ENCODE peak calls at places on chromosomes 3 and 15, in seven cellular contexts. E, Z, M, G, H, N and P are unnamed samples.

GRCh38 chr3:119637679-119638525 is 22.5 kb downstream of the POPDC2 start:
- DNase-seq in M (no peak), E (no peak), H (peak; percentile 14), N (no peak), G (no peak), Z (peak; percentile 22), P (no peak)

GRCh38 chr3:61371123-61371522 is 119.9 kb upstream of the FHIT start:
- DNase-seq in N (no peak), G (no peak), Z (peak; percentile 15), M (peak; percentile 15), E (no peak), H (no peak), P (no peak)

GRCh38 chr3:194265505-194265892 is 85.6 kb downstream of the CPN2 start:
- DNase-seq in Z (no peak), N (peak; percentile 64), M (no peak), E (peak; percentile 92), H (peak; percentile 76), G (peak; percentile 74), P (peak; percentile 73)

GRCh38 chr3:129688310-129688895 is 81.9 kb upstream of the PLXND1 start:
- DNase-seq in Z (peak; percentile 88), H (no peak), N (peak; percentile 28), M (peak; percentile 72), G (peak; percentile 42), E (peak; percentile 87), P (no peak)

GRCh38 chr3:183904833-183905780 is 20.4 kb upstream of the PARL start:
- DNase-seq in H (no peak), Z (no peak), G (no peak), N (no peak), E (no peak), M (no peak), P (no peak)

GRCh38 chr15:99911824-99912223 is 178.6 kb upstream of the LYSMD4 start:
- DNase-seq in M (no peak), E (no peak), N (no peak), H (no peak), G (no peak), Z (no peak), P (no peak)

GRCh38 chr3:25483456-25483855 is 55.4 kb downstream of the RARB start:
- DNase-seq in H (no peak), Z (no peak), N (no peak), G (no peak), M (no peak), E (no peak), P (no peak)

GRCh38 chr3:141561426-141562034 is 74.7 kb downstream of the RASA2 start:
- DNase-seq in H (peak; percentile 32), N (peak; percentile 47), G (no peak), E (no peak), M (peak; percentile 59), Z (peak; percentile 65), P (no peak)

GRCh38 chr15:89556413-89557262 is 18.6 kb upstream of the TICRR start:
- DNase-seq in N (peak; percentile 63), E (no peak), H (peak; percentile 56), Z (peak; percentile 88), G (peak; percentile 24), M (peak; percentile 82), P (peak; percentile 39)

GRCh38 chr3:107920538-107920937 is 170.3 kb downstream of the CD47 start:
- DNase-seq in G (no peak), H (no peak), Z (no peak), N (no peak), M (no peak), E (no peak), P (no peak)

GRCh38 chr3:184737641-184738518 is 26.0 kb upstream of the MAGEF1 start:
- DNase-seq in E (no peak), G (peak; percentile 45), Z (peak; percentile 55), H (peak; percentile 86), N (no peak), M (no peak), P (no peak)

GRCh38 chr15:70438776-70439175 is 324.6 kb downstream of the UACA start:
- DNase-seq in G (no peak), M (no peak), N (no peak), H (no peak), E (no peak), Z (no peak), P (no peak)

GRCh38 chr3:55549172-55549571 is 62.1 kb upstream of the WNT5A start:
- DNase-seq in M (no peak), N (no peak), G (no peak), H (no peak), E (no peak), Z (no peak), P (no peak)

GRCh38 chr3:195172896-195173295 is 98.1 kb downstream of the XXYLT1 start:
- DNase-seq in Z (no peak), N (no peak), M (no peak), G (no peak), H (no peak), E (no peak), P (no peak)

GRCh38 chr3:109275702-109276293 is 40.5 kb downstream of the DPPA2 start:
- DNase-seq in Z (peak; percentile 69), H (peak; percentile 38), G (peak; percentile 28), M (peak; percentile 56), N (peak; percentile 31), E (no peak), P (no peak)

GRCh38 chr3:33035596-33035995 is 61.4 kb downstream of the GLB1 start:
- DNase-seq in N (no peak), M (no peak), Z (no peak), G (no peak), H (no peak), E (no peak), P (no peak)

GRCh38 chr15:68442041-68442440 is 10.1 kb upstream of the ITGA11 start:
- DNase-seq in N (peak; percentile 25), M (no peak), E (no peak), G (no peak), H (no peak), Z (no peak), P (peak; percentile 27)

GRCh38 chr3:140128217-140129137 is 193.5 kb downstream of the CLSTN2 start:
- DNase-seq in M (peak; percentile 9), Z (peak; percentile 46), H (peak; percentile 29), G (no peak), E (no peak), N (peak; percentile 20), P (no peak)

GRCh38 chr15:51680316-51680715 is 987 bp upstream of the SCG3 start:
- DNase-seq in N (no peak), H (no peak), Z (no peak), M (no peak), E (no peak), G (no peak), P (no peak)

GRCh38 chr3:45929042-45929679 is 14.1 kb upstream of the CXCR6 start:
- DNase-seq in N (peak; percentile 46), M (no peak), G (no peak), H (peak; percentile 52), Z (peak; percentile 54), E (no peak), P (no peak)

GRCh38 chr3:132978464-132978863 is 59.7 kb upstream of the TMEM108 start:
- DNase-seq in Z (no peak), H (no peak), N (no peak), E (no peak), M (no peak), G (no peak), P (no peak)

GRCh38 chr3:71838406-71838805 is 53.5 kb upstream of the PROK2 start:
- DNase-seq in N (no peak), Z (peak; percentile 14), G (no peak), H (no peak), E (no peak), M (no peak), P (no peak)

GRCh38 chr15:81338422-81339007 is 14.6 kb upstream of the STARD5 start:
- DNase-seq in G (peak; percentile 59), E (no peak), N (no peak), M (no peak), H (no peak), Z (no peak), P (no peak)

GRCh38 chr3:195208631-195209030 is 62.3 kb downstream of the XXYLT1 start:
- DNase-seq in E (no peak), N (peak; percentile 17), H (no peak), G (no peak), M (no peak), Z (no peak), P (peak; percentile 6)

GRCh38 chr3:52777959-52778805 is 783 bp downstream of the ITIH1 start:
- DNase-seq in N (no peak), H (no peak), E (no peak), Z (peak; percentile 3), M (no peak), G (peak; percentile 4), P (peak; percentile 23)

GRCh38 chr15:56831467-56831866 is 87.0 kb upstream of the TCF12 start:
- DNase-seq in E (no peak), N (no peak), G (no peak), H (no peak), Z (no peak), M (no peak), P (no peak)

GRCh38 chr15:43209059-43209824 is 11.6 kb downstream of the EPB42 start:
- DNase-seq in M (no peak), N (no peak), E (no peak), H (peak; percentile 35), G (no peak), Z (peak; percentile 33), P (no peak)

GRCh38 chr3:103863381-103863780 is 1428.6 kb downstream of the ZPLD1 start:
- DNase-seq in G (no peak), N (no peak), Z (no peak), H (no peak), E (no peak), M (no peak), P (no peak)
- H3K27ac ChIP-seq in G (no peak overlapping the region), N (no peak overlapping the region), Z (no peak overlapping the region), H (no peak overlapping the region), E (no peak overlapping the region), M (no peak overlapping the region), P (no peak overlapping the region)

DNA sequence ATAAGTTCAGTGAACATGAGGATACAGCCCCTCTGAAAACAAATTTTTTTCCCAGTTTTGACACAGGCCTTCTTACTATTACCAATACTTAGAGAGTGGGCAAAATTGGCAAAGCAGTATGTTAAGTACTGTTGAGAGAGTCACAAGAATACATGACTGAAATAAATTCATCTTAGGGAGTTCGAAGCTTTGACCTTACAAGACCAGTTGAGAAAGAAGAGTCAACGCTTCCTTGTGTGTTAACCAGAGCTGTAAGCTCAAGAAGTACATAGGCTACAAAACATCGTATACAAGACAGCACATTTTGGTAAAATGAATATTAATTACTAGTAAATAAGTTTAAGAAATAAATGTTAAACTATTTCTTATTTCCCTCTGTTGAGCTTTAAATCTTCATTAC is 164.4 kb upstream of the RORA start:
- DNase-seq in N (no peak), G (no peak), H (no peak), E (no peak), M (no peak), Z (no peak), P (no peak)
- H3K27ac ChIP-seq in N (no peak overlapping the region), G (peak overlapping the region; percentile 76), H (no peak overlapping the region), E (no peak overlapping the region), M (no peak overlapping the region), Z (no peak overlapping the region), P (no peak overlapping the region)

DNA sequence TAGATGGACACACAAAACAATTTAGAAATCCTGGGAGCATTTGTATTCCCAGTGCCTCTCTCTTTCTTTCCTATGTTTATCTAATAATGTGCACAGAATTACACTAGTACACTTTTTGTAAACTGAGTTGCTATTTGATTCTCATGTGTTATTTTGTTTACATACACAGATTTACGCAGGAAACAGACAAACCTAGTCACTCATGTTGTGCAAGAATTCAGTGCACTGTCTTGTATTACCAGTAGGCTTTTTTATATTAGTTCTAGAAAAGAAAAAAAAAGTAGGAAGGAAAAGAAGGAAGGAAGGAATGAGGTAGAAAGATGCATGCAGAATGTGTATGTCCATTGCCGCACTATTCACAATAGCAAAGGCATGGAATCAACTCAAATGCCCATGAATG is 257.4 kb downstream of the AGBL1 start:
- DNase-seq in H (no peak), M (no peak), G (no peak), Z (no peak), N (no peak), E (no peak), P (no peak)
- H3K27ac ChIP-seq in H (no peak overlapping the region), M (no peak overlapping the region), G (no peak overlapping the region), Z (no peak overlapping the region), N (no peak overlapping the region), E (no peak overlapping the region), P (no peak overlapping the region)

GRCh38 chr3:158770254-158771017 is 31.4 kb upstream of the MFSD1 start:
- DNase-seq in Z (no peak), G (no peak), E (no peak), M (no peak), N (no peak), H (peak; percentile 42), P (no peak)
- H3K27ac ChIP-seq in Z (peak overlapping the region; percentile 71), G (peak overlapping the region; percentile 91), E (no peak overlapping the region), M (no peak overlapping the region), N (peak overlapping the region; percentile 61), H (peak overlapping the region; percentile 98), P (peak overlapping the region; percentile 86)